ENCODE peak calls at places on chromosomes 13 and 19, in nine cellular contexts. One of them, this sample, is unnamed.
A peak's percentile ranks its signal among the peaks of the same experiment; 100 is the strongest.

GRCh38 chr13:97256343-97256783 is 34.2 kb downstream of the MBNL2 start:
- DNase-seq in K562: peak; percentile 36
- DNase-seq in cardiac muscle cell: peak; percentile 95
- DNase-seq in upper lobe of right lung: no peak
- DNase-seq in aorta: no peak
- DNase-seq in lung: no peak
- DNase-seq in fibroblast of lung: peak; percentile 99
- DNase-seq in body of pancreas: peak; percentile 77
- DNase-seq in iPS DF 6.9: no peak
- DNase-seq in this sample: no peak

GRCh38 chr13:99352351-99353271 is 45.4 kb upstream of the GPR183 start:
- DNase-seq in lung: no peak
- DNase-seq in cardiac muscle cell: no peak
- DNase-seq in iPS DF 6.9: no peak
- DNase-seq in K562: no peak
- DNase-seq in aorta: no peak
- DNase-seq in upper lobe of right lung: no peak
- DNase-seq in fibroblast of lung: no peak
- DNase-seq in body of pancreas: no peak
- DNase-seq in this sample: no peak

GRCh38 chr13:33284916-33285315 is 639 bp downstream of the STARD13 start:
- DNase-seq in cardiac muscle cell: peak; percentile 39
- DNase-seq in iPS DF 6.9: no peak
- DNase-seq in K562: no peak
- DNase-seq in fibroblast of lung: peak; percentile 50
- DNase-seq in body of pancreas: no peak
- DNase-seq in lung: no peak
- DNase-seq in aorta: no peak
- DNase-seq in upper lobe of right lung: no peak
- DNase-seq in this sample: no peak

GRCh38 chr13:105971720-105972119 is 563.7 kb downstream of the EFNB2 start:
- DNase-seq in iPS DF 6.9: no peak
- DNase-seq in upper lobe of right lung: no peak
- DNase-seq in lung: no peak
- DNase-seq in K562: no peak
- DNase-seq in fibroblast of lung: no peak
- DNase-seq in aorta: no peak
- DNase-seq in cardiac muscle cell: no peak
- DNase-seq in body of pancreas: no peak
- DNase-seq in this sample: no peak

GRCh38 chr13:38697628-38698333 is 10.9 kb downstream of the FREM2 start:
- DNase-seq in iPS DF 6.9: no peak
- DNase-seq in cardiac muscle cell: peak; percentile 3
- DNase-seq in upper lobe of right lung: no peak
- DNase-seq in lung: no peak
- DNase-seq in fibroblast of lung: no peak
- DNase-seq in aorta: no peak
- DNase-seq in body of pancreas: no peak
- DNase-seq in K562: no peak
- DNase-seq in this sample: no peak

GRCh38 chr19:28242317-28242927 is 970.5 kb downstream of the UQCRFS1 start:
- DNase-seq in fibroblast of lung: peak; percentile 17
- DNase-seq in body of pancreas: peak; percentile 25
- DNase-seq in iPS DF 6.9: peak; percentile 50
- DNase-seq in K562: peak; percentile 75
- DNase-seq in cardiac muscle cell: peak; percentile 60
- DNase-seq in lung: no peak
- DNase-seq in upper lobe of right lung: no peak
- DNase-seq in aorta: no peak
- DNase-seq in this sample: peak; percentile 44

GRCh38 chr19:1856345-1856697 is 7.1 kb downstream of the KLF16 start:
- DNase-seq in iPS DF 6.9: no peak
- DNase-seq in cardiac muscle cell: no peak
- DNase-seq in lung: no peak
- DNase-seq in K562: no peak
- DNase-seq in fibroblast of lung: no peak
- DNase-seq in upper lobe of right lung: no peak
- DNase-seq in aorta: no peak
- DNase-seq in body of pancreas: no peak
- DNase-seq in this sample: peak; percentile 64

GRCh38 chr19:15161028-15161984 is 39.5 kb downstream of the NOTCH3 start:
- DNase-seq in lung: no peak
- DNase-seq in cardiac muscle cell: no peak
- DNase-seq in fibroblast of lung: peak; percentile 9
- DNase-seq in aorta: no peak
- DNase-seq in K562: peak; percentile 55
- DNase-seq in upper lobe of right lung: no peak
- DNase-seq in body of pancreas: no peak
- DNase-seq in iPS DF 6.9: no peak
- DNase-seq in this sample: peak; percentile 68

GRCh38 chr19:46022431-46023310 is at the start of gene PGLYRP1:
- DNase-seq in iPS DF 6.9: no peak
- DNase-seq in upper lobe of right lung: no peak
- DNase-seq in body of pancreas: no peak
- DNase-seq in cardiac muscle cell: no peak
- DNase-seq in K562: no peak
- DNase-seq in lung: no peak
- DNase-seq in aorta: peak; percentile 42
- DNase-seq in fibroblast of lung: no peak
- DNase-seq in this sample: no peak

GRCh38 chr19:739998-740715 is 10.8 kb upstream of the MISP start:
- DNase-seq in upper lobe of right lung: no peak
- DNase-seq in cardiac muscle cell: no peak
- DNase-seq in body of pancreas: no peak
- DNase-seq in fibroblast of lung: no peak
- DNase-seq in aorta: no peak
- DNase-seq in lung: no peak
- DNase-seq in K562: peak; percentile 41
- DNase-seq in iPS DF 6.9: no peak
- DNase-seq in this sample: no peak
- H3K27ac ChIP-seq in upper lobe of right lung: no peak overlapping the region
- H3K27ac ChIP-seq in cardiac muscle cell: no peak overlapping the region
- H3K27ac ChIP-seq in body of pancreas: no peak overlapping the region
- H3K27ac ChIP-seq in fibroblast of lung: no peak overlapping the region
- H3K27ac ChIP-seq in aorta: no peak overlapping the region
- H3K27ac ChIP-seq in lung: no peak overlapping the region
- H3K27ac ChIP-seq in K562: no peak overlapping the region
- H3K27ac ChIP-seq in iPS DF 6.9: no peak overlapping the region
- H3K27ac ChIP-seq in this sample: no peak overlapping the region

GRCh38 chr19:41412953-41413352 is 14.2 kb downstream of the B3GNT8 start:
- DNase-seq in cardiac muscle cell: no peak
- DNase-seq in K562: no peak
- DNase-seq in body of pancreas: no peak
- DNase-seq in lung: no peak
- DNase-seq in aorta: no peak
- DNase-seq in iPS DF 6.9: no peak
- DNase-seq in fibroblast of lung: no peak
- DNase-seq in upper lobe of right lung: no peak
- DNase-seq in this sample: no peak
- H3K9me3 ChIP-seq in cardiac muscle cell: no peaks in the 10 kb centered on the region
- H3K9me3 ChIP-seq in K562: no peaks in the 10 kb centered on the region
- H3K9me3 ChIP-seq in body of pancreas: no peaks in the 10 kb centered on the region
- H3K9me3 ChIP-seq in lung: no peaks in the 10 kb centered on the region
- H3K9me3 ChIP-seq in aorta: no peaks in the 10 kb centered on the region
- H3K9me3 ChIP-seq in iPS DF 6.9: no peaks in the 10 kb centered on the region
- H3K9me3 ChIP-seq in fibroblast of lung: no peaks in the 10 kb centered on the region
- H3K9me3 ChIP-seq in upper lobe of right lung: no peaks in the 10 kb centered on the region
- H3K9me3 ChIP-seq in this sample: no peaks in the 10 kb centered on the region

GRCh38 chr13:50277127-50277526 is 261.9 kb downstream of the KCNRG start:
- DNase-seq in K562: no peak
- DNase-seq in fibroblast of lung: no peak
- DNase-seq in lung: no peak
- DNase-seq in upper lobe of right lung: no peak
- DNase-seq in iPS DF 6.9: no peak
- DNase-seq in aorta: no peak
- DNase-seq in cardiac muscle cell: no peak
- DNase-seq in body of pancreas: no peak
- DNase-seq in this sample: no peak

GRCh38 chr13:50277906-50278305 is 262.7 kb downstream of the KCNRG start:
- DNase-seq in body of pancreas: no peak
- DNase-seq in cardiac muscle cell: no peak
- DNase-seq in K562: no peak
- DNase-seq in aorta: no peak
- DNase-seq in fibroblast of lung: no peak
- DNase-seq in upper lobe of right lung: no peak
- DNase-seq in lung: no peak
- DNase-seq in iPS DF 6.9: no peak
- DNase-seq in this sample: no peak

GRCh38 chr13:50275392-50276063 is 260.3 kb downstream of the KCNRG start:
- DNase-seq in aorta: no peak
- DNase-seq in cardiac muscle cell: no peak
- DNase-seq in K562: no peak
- DNase-seq in iPS DF 6.9: no peak
- DNase-seq in body of pancreas: peak; percentile 8
- DNase-seq in fibroblast of lung: no peak
- DNase-seq in lung: no peak
- DNase-seq in upper lobe of right lung: no peak
- DNase-seq in this sample: no peak

GRCh38 chr13:50276550-50276949 is 261.3 kb downstream of the KCNRG start:
- DNase-seq in lung: no peak
- DNase-seq in iPS DF 6.9: no peak
- DNase-seq in upper lobe of right lung: no peak
- DNase-seq in body of pancreas: no peak
- DNase-seq in K562: no peak
- DNase-seq in aorta: no peak
- DNase-seq in cardiac muscle cell: no peak
- DNase-seq in fibroblast of lung: no peak
- DNase-seq in this sample: no peak

DNA sequence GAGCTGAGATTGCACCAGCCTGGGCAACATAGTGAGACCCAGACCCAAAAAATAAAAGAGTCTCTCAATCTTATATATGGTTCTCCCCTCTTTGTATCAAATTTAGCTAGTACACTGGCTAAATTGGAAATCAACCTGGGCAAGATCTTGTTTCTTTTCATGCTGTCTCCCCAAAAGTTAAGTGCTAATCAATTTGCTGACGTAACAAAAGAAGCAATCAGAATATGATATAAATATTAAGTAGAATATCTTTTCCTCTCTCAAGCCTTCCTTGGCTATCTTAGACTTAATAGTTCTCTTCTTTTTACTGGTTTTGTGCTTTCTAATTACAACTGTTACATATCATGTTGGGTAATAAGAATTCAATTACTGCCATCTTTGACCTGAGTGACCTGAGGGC is 258.9 kb downstream of the KCNRG start:
- DNase-seq in body of pancreas: no peak
- DNase-seq in lung: no peak
- DNase-seq in fibroblast of lung: no peak
- DNase-seq in K562: no peak
- DNase-seq in aorta: no peak
- DNase-seq in cardiac muscle cell: no peak
- DNase-seq in iPS DF 6.9: no peak
- DNase-seq in upper lobe of right lung: no peak
- DNase-seq in this sample: no peak
- H3K27ac ChIP-seq in body of pancreas: no peak overlapping the region
- H3K27ac ChIP-seq in lung: no peak overlapping the region
- H3K27ac ChIP-seq in fibroblast of lung: no peak overlapping the region
- H3K27ac ChIP-seq in K562: no peak overlapping the region
- H3K27ac ChIP-seq in aorta: no peak overlapping the region
- H3K27ac ChIP-seq in cardiac muscle cell: no peak overlapping the region
- H3K27ac ChIP-seq in iPS DF 6.9: no peak overlapping the region
- H3K27ac ChIP-seq in upper lobe of right lung: no peak overlapping the region
- H3K27ac ChIP-seq in this sample: no peak overlapping the region

GRCh38 chr19:37098570-37098969 is 20.3 kb downstream of the ZNF420 start:
- DNase-seq in K562: no peak
- DNase-seq in upper lobe of right lung: no peak
- DNase-seq in aorta: no peak
- DNase-seq in iPS DF 6.9: no peak
- DNase-seq in fibroblast of lung: no peak
- DNase-seq in cardiac muscle cell: no peak
- DNase-seq in lung: no peak
- DNase-seq in body of pancreas: no peak
- DNase-seq in this sample: no peak
- H3K9me3 ChIP-seq in K562: no peaks in the 10 kb centered on the region
- H3K9me3 ChIP-seq in upper lobe of right lung: peaks cover 72% of the 10 kb centered on the region
- H3K9me3 ChIP-seq in aorta: peaks cover 17% of the 10 kb centered on the region
- H3K9me3 ChIP-seq in iPS DF 6.9: peaks cover 1% of the 10 kb centered on the region
- H3K9me3 ChIP-seq in fibroblast of lung: no peaks in the 10 kb centered on the region
- H3K9me3 ChIP-seq in cardiac muscle cell: no peaks in the 10 kb centered on the region
- H3K9me3 ChIP-seq in lung: peaks cover 3% of the 10 kb centered on the region
- H3K9me3 ChIP-seq in body of pancreas: peaks cover 60% of the 10 kb centered on the region
- H3K9me3 ChIP-seq in this sample: peaks cover 8% of the 10 kb centered on the region

DNA sequence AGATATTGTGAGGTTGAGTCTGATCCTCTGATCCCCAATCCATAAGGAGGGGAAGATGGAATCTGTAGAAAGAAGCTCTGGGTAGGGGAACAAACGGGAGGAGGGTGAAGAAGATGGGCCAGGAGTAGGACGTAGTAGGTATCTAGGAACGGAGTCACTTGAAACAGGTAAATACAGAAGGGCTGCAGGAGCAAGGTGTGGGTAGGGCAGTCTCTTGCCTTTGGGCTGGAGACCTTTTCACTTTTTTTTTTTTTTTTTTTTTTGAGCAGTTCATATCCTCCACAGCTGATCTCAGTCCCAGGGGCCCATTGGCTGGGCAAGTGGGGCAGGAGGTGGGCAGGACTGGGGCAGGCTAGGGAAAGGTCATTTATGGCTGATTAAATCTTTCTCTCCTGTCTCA is 1.5 kb downstream of the BCKDHA start:
- DNase-seq in fibroblast of lung: no peak
- DNase-seq in cardiac muscle cell: no peak
- DNase-seq in K562: no peak
- DNase-seq in iPS DF 6.9: no peak
- DNase-seq in upper lobe of right lung: no peak
- DNase-seq in aorta: no peak
- DNase-seq in body of pancreas: no peak
- DNase-seq in lung: no peak
- DNase-seq in this sample: no peak
- H3K27ac ChIP-seq in fibroblast of lung: no peak overlapping the region
- H3K27ac ChIP-seq in cardiac muscle cell: no peak overlapping the region
- H3K27ac ChIP-seq in K562: no peak overlapping the region
- H3K27ac ChIP-seq in iPS DF 6.9: no peak overlapping the region
- H3K27ac ChIP-seq in upper lobe of right lung: no peak overlapping the region
- H3K27ac ChIP-seq in aorta: no peak overlapping the region
- H3K27ac ChIP-seq in body of pancreas: no peak overlapping the region
- H3K27ac ChIP-seq in lung: no peak overlapping the region
- H3K27ac ChIP-seq in this sample: no peak overlapping the region

DNA sequence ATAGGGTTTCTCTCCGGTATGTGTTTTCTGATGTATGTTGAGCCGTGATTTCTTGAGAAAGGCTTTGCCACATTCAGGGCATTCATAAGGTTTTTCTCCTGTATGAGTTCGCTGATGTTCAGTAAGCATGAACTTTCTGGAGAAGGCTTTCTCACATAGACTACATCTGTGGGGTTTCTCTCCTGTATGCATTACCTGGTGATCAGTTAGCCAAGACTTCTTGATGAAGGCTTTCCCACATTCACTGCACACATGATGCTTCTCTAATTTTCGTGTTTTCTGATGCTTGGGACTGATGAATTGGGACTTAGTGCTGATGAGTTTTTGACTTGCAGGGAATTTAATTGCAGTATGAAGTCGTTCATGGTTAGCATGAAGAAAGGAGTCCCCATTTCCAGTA is 21.1 kb downstream of the ZNF350 start:
- DNase-seq in K562: no peak
- DNase-seq in aorta: no peak
- DNase-seq in iPS DF 6.9: no peak
- DNase-seq in fibroblast of lung: no peak
- DNase-seq in body of pancreas: no peak
- DNase-seq in lung: no peak
- DNase-seq in upper lobe of right lung: no peak
- DNase-seq in cardiac muscle cell: no peak
- DNase-seq in this sample: no peak
- H3K9me3 ChIP-seq in K562: peaks cover 11% of the 10 kb centered on the region
- H3K9me3 ChIP-seq in aorta: peaks cover 38% of the 10 kb centered on the region
- H3K9me3 ChIP-seq in iPS DF 6.9: peaks cover 1% of the 10 kb centered on the region
- H3K9me3 ChIP-seq in fibroblast of lung: peaks cover 3% of the 10 kb centered on the region
- H3K9me3 ChIP-seq in body of pancreas: peaks cover 69% of the 10 kb centered on the region
- H3K9me3 ChIP-seq in lung: peaks cover 9% of the 10 kb centered on the region
- H3K9me3 ChIP-seq in upper lobe of right lung: peaks cover 88% of the 10 kb centered on the region
- H3K9me3 ChIP-seq in cardiac muscle cell: no peaks in the 10 kb centered on the region
- H3K9me3 ChIP-seq in this sample: peaks cover 18% of the 10 kb centered on the region

GRCh38 chr19:18684642-18684993 is 1.1 kb downstream of the CRTC1 start:
- DNase-seq in body of pancreas: no peak
- DNase-seq in upper lobe of right lung: no peak
- DNase-seq in iPS DF 6.9: no peak
- DNase-seq in K562: no peak
- DNase-seq in fibroblast of lung: no peak
- DNase-seq in lung: no peak
- DNase-seq in aorta: no peak
- DNase-seq in cardiac muscle cell: no peak
- DNase-seq in this sample: no peak
- H3K27ac ChIP-seq in body of pancreas: no peak overlapping the region
- H3K27ac ChIP-seq in upper lobe of right lung: no peak overlapping the region
- H3K27ac ChIP-seq in iPS DF 6.9: no peak overlapping the region
- H3K27ac ChIP-seq in K562: no peak overlapping the region
- H3K27ac ChIP-seq in fibroblast of lung: no peak overlapping the region
- H3K27ac ChIP-seq in lung: no peak overlapping the region
- H3K27ac ChIP-seq in aorta: no peak overlapping the region
- H3K27ac ChIP-seq in cardiac muscle cell: no peak overlapping the region
- H3K27ac ChIP-seq in this sample: no peak overlapping the region